ENCODE peak calls at places on chromosomes 12 and 14, in four cellular contexts. Z, S, P and K are unnamed samples.

GRCh38 chr14:37939442-37940028 is 268.2 kb upstream of the SSTR1 start:
- DNase-seq in Z (no peak), S (no peak), P (no peak), K (no peak)

GRCh38 chr14:68407275-68407674 is 385.6 kb downstream of the ZFP36L1 start:
- DNase-seq in Z (no peak), S (no peak), P (no peak), K (no peak)

GRCh38 chr12:132395192-132395907 is 66.0 kb upstream of the GALNT9 start:
- DNase-seq in Z (no peak), S (no peak), P (no peak), K (no peak)

GRCh38 chr12:1605129-1606020 is 11.0 kb upstream of the FBXL14 start:
- DNase-seq in Z (peak; percentile 57), S (peak; percentile 72), P (peak; percentile 69), K (peak; percentile 74)

GRCh38 chr12:94718114-94718513 is 67.8 kb upstream of the TMCC3 start:
- DNase-seq in Z (no peak), S (no peak), P (no peak), K (no peak)

GRCh38 chr12:34397591-34398365 is 375.5 kb downstream of the ALG10 start:
- DNase-seq in Z (no peak), S (no peak), P (peak; percentile 1), K (no peak)

GRCh38 chr12:100346660-100347059 is 10.2 kb upstream of the SLC17A8 start:
- DNase-seq in Z (no peak), S (no peak), P (no peak), K (no peak)

GRCh38 chr12:77325505-77325904 is 260.1 kb upstream of the E2F7 start:
- DNase-seq in Z (no peak), S (no peak), P (no peak), K (no peak)

GRCh38 chr12:66984962-66985361 is 284.2 kb upstream of the CAND1 start:
- DNase-seq in Z (no peak), S (no peak), P (no peak), K (no peak)

GRCh38 chr12:115895247-115895646 is 382.2 kb downstream of the MED13L start:
- DNase-seq in Z (no peak), S (no peak), P (peak; percentile 20), K (no peak)

GRCh38 chr12:24778486-24779304 is 170.2 kb downstream of the BCAT1 start:
- DNase-seq in Z (no peak), S (peak; percentile 16), P (no peak), K (peak; percentile 97)

GRCh38 chr12:125124320-125124966 is 59.2 kb downstream of the AACS start:
- DNase-seq in Z (no peak), S (no peak), P (no peak), K (no peak)

GRCh38 chr14:52917732-52918131 is 33.1 kb downstream of the FERMT2 start:
- DNase-seq in Z (no peak), S (no peak), P (no peak), K (no peak)

GRCh38 chr12:80056232-80056631 is 43.1 kb upstream of the OTOGL start:
- DNase-seq in Z (no peak), S (no peak), P (no peak), K (no peak)

GRCh38 chr14:101875041-101875725 is 89.2 kb upstream of the DYNC1H1 start:
- DNase-seq in Z (no peak), S (no peak), P (no peak), K (no peak)

GRCh38 chr14:24407608-24408325 is 9.0 kb downstream of the NYNRIN start:
- DNase-seq in Z (no peak), S (no peak), P (no peak), K (no peak)

GRCh38 chr12:21476949-21477348 is 24.5 kb downstream of the RECQL start:
- DNase-seq in Z (no peak), S (peak; percentile 26), P (no peak), K (no peak)

GRCh38 chr14:105315941-105316562 is 1.5 kb downstream of the PACS2 start:
- DNase-seq in Z (no peak), S (no peak), P (no peak), K (no peak)

GRCh38 chr12:112381421-112381897 is 772 bp downstream of the HECTD4 start:
- DNase-seq in Z (peak; percentile 15), S (no peak), P (no peak), K (no peak)

GRCh38 chr14:95533391-95533821 is 1.4 kb upstream of the GLRX5 start:
- DNase-seq in Z (no peak), S (no peak), P (no peak), K (peak; percentile 20)

GRCh38 chr12:79934309-79935020 is 432 bp downstream of the PPP1R12A start:
- DNase-seq in Z (peak; percentile 40), S (peak; percentile 16), P (peak; percentile 24), K (peak; percentile 36)